ENCODE peak calls at places on chromosomes 2 and 18, in seven cellular contexts. Y, Q, H, Z, M, X and T are unnamed samples. For H3K4me1, the result is how much of the 10 kb centered on the place peaks cover.

GRCh38 chr2:168687314-168687713 is 115.1 kb upstream of the NOSTRIN start:
- DNase-seq in H (no peak), Q (no peak), Y (no peak), X (no peak), M (peak), Z (no peak), T (peak)

GRCh38 chr2:29053223-29053622 is 21.1 kb downstream of the PCARE start:
- DNase-seq in Z (no peak), Y (no peak), X (no peak), H (peak), M (no peak), Q (no peak), T (no peak)

GRCh38 chr2:37720533-37721218 is 49.2 kb upstream of the CDC42EP3 start:
- DNase-seq in Y (no peak), Z (no peak), Q (no peak), M (no peak), X (no peak), H (no peak), T (no peak)

GRCh38 chr2:173884403-173884802 is 80.8 kb downstream of the SP3 start:
- DNase-seq in M (peak), H (peak), Y (no peak), Q (no peak), Z (peak), X (no peak), T (peak)

GRCh38 chr2:99201959-99202678 is 21.1 kb downstream of the MRPL30 start:
- DNase-seq in X (no peak), Y (no peak), M (no peak), H (no peak), Z (no peak), Q (no peak), T (no peak)

GRCh38 chr2:3432067-3432466 is 52.6 kb downstream of the TRAPPC12 start:
- DNase-seq in X (no peak), Z (no peak), H (no peak), Y (no peak), Q (no peak), M (no peak), T (no peak)

GRCh38 chr2:53987336-53987921 is 16.6 kb upstream of the PSME4 start:
- DNase-seq in Y (no peak), Q (no peak), Z (no peak), H (peak), X (no peak), M (no peak), T (no peak)

GRCh38 chr2:8089596-8089995 is 592.3 kb upstream of the ID2 start:
- DNase-seq in H (no peak), X (no peak), M (no peak), Z (no peak), Y (no peak), Q (no peak), T (no peak)

GRCh38 chr2:10382313-10383061 is 65.6 kb downstream of the ODC1 start:
- DNase-seq in Q (no peak), H (no peak), M (peak), X (no peak), Z (peak), Y (no peak), T (peak)

GRCh38 chr2:225889452-225889851 is 489.9 kb downstream of the NYAP2 start:
- DNase-seq in X (no peak), Q (no peak), Y (no peak), H (peak), Z (no peak), M (peak), T (peak)

GRCh38 chr18:944440-944839 is 39.8 kb downstream of the ADCYAP1 start:
- DNase-seq in Z (no peak), Q (no peak), Y (no peak), M (no peak), X (no peak), H (peak), T (no peak)

GRCh38 chr2:240557808-240558207 is at the start of gene ANKMY1:
- DNase-seq in M (no peak), Q (peak), Y (peak), Z (peak), H (no peak), X (no peak), T (peak)

GRCh38 chr2:68684197-68684596 is 40.8 kb downstream of the PROKR1 start:
- DNase-seq in Q (no peak), H (no peak), Z (no peak), Y (no peak), X (no peak), M (no peak), T (no peak)

GRCh38 chr18:47944972-47945843 is 14.7 kb upstream of the SMAD2 start:
- DNase-seq in Q (no peak), Z (no peak), M (no peak), Y (no peak), X (no peak), H (peak), T (no peak)

GRCh38 chr2:6999161-6999877 is 82.1 kb downstream of the RNF144A start:
- DNase-seq in M (no peak), Q (no peak), Z (no peak), Y (no peak), X (no peak), H (no peak), T (no peak)

GRCh38 chr2:121489944-121490585 is 40.6 kb upstream of the RNU4ATAC start:
- DNase-seq in Y (no peak), M (no peak), Q (no peak), Z (no peak), H (no peak), X (no peak), T (no peak)

GRCh38 chr2:217204358-217204757 is 344.5 kb upstream of the TNP1 start:
- DNase-seq in Y (no peak), X (no peak), Z (no peak), M (no peak), H (no peak), Q (no peak), T (no peak)

GRCh38 chr18:78736015-78736690 is 243.5 kb upstream of the SALL3 start:
- DNase-seq in M (no peak), Q (no peak), X (no peak), Y (peak), H (no peak), Z (peak), T (no peak)

GRCh38 chr18:56986829-56987228 is 160.1 kb upstream of the BOD1L2 start:
- DNase-seq in Z (no peak), Q (no peak), X (no peak), M (no peak), H (no peak), Y (no peak), T (no peak)

GRCh38 chr18:6627621-6628020 is 101.9 kb upstream of the ARHGAP28 start:
- DNase-seq in X (no peak), H (no peak), Q (no peak), Y (no peak), Z (no peak), M (no peak), T (no peak)

GRCh38 chr18:57446322-57446721 is 11.1 kb downstream of the ONECUT2 start:
- DNase-seq in Q (no peak), Y (no peak), Z (no peak), M (no peak), X (no peak), H (peak), T (no peak)

GRCh38 chr2:74876081-74876886 is 42.4 kb downstream of the HK2 start:
- DNase-seq in M (peak), X (no peak), Y (no peak), H (peak), Z (no peak), Q (no peak), T (peak)

GRCh38 chr2:101998556-101999121 is 6.9 kb downstream of the IL1R2 start:
- DNase-seq in Z (no peak), H (no peak), M (no peak), Q (no peak), X (no peak), Y (no peak), T (no peak)

GRCh38 chr2:33111002-33111446 is 164.3 kb downstream of the LTBP1 start:
- DNase-seq in X (no peak), Q (no peak), Z (no peak), M (no peak), H (no peak), Y (no peak), T (no peak)

GRCh38 chr2:101805146-101806088 is 107.9 kb downstream of the MAP4K4 start:
- DNase-seq in Z (no peak), Y (no peak), H (peak), Q (no peak), M (no peak), X (no peak), T (no peak)

GRCh38 chr2:112604952-112605351 is 20.5 kb downstream of the CHCHD5 start:
- DNase-seq in H (no peak), Z (no peak), Q (no peak), X (no peak), M (no peak), Y (no peak), T (no peak)

GRCh38 chr2:112606567-112606966 is 22.2 kb downstream of the CHCHD5 start:
- DNase-seq in H (no peak), X (no peak), M (no peak), Z (peak), Q (peak), Y (no peak), T (no peak)

GRCh38 chr2:112605926-112606325 is 21.5 kb downstream of the CHCHD5 start:
- DNase-seq in Z (peak), H (no peak), M (no peak), Y (no peak), X (no peak), Q (no peak), T (no peak)

GRCh38 chr2:112603731-112604130 is 19.3 kb downstream of the CHCHD5 start:
- DNase-seq in M (no peak), Y (peak), H (no peak), Q (no peak), Z (no peak), X (no peak), T (no peak)

DNA sequence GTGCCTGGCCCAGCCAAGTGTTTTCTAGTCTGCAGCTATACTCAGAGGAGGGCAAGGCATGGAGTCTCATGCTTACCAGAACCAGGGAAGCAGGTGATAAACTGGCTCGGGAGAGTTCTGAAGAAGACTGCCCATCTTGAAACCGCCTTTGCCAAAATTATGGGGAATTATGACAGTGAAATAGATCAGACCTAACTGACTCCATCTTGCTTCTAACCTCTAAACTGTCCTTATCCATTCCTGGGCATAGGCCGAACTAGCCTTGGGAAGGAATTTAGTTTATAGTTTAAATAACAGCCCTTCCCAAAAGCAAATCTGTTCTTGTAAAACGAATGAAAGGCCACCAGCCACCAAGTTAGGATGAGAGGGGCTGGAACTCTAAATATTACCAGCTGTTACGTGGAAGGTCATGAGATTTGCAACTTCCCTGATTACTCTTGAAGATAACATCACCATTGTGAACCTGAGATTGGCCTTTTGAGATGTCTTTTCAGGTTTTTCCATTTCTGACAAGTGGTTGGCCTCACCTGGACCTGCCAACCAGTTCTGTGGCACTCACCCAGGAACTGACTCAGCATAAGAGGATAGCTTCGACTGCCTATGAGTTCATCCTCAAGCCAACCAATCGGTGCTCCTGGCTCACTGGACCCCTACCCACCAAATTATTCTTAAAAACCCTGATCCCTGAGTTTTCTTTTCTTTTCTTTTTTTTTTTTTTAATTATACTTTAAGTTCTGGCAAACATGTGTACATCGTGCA is 23.4 kb downstream of the CHCHD5 start:
- DNase-seq in H (no peak), Z (peak), M (no peak), Y (no peak), X (no peak), Q (no peak), T (no peak)
- H3K27ac ChIP-seq in H (peak), Z (no peak), M (no peak), Y (no peak), X (no peak), Q (no peak), T (no peak)

DNA sequence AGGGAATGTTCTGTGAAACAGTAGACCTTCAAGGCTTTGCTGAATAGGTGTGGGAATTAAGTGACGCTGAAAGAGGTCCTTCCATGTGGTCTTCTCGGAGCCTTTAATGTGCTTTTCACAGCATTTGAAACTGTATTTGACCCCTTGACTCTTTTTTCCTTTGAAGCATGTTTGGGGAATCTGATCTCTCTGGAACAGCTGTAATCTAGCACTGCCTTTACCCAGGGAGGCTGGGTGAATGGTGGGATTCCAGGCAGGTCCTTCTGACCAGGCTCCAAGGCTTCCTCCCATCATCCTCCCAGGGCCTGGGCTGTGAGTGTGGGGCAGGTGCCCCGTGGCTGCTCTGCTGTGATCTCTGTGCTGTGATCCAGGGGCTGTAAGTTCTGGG is 4.2 kb downstream of the ZAP70 start:
- DNase-seq in Y (no peak), Z (no peak), Q (no peak), H (no peak), M (no peak), X (no peak), T (no peak)
- H3K4me1 ChIP-seq in Y (under half), Z (half or more), Q (under half), H (under half), M (under half), X (under half), T (half or more)

GRCh38 chr2:231286964-231287363 is 88.5 kb downstream of the ARMC9 start:
- DNase-seq in Z (no peak), X (no peak), Y (no peak), H (no peak), Q (no peak), M (no peak), T (no peak)

GRCh38 chr2:231288535-231289078 is 90.2 kb downstream of the ARMC9 start:
- DNase-seq in Y (no peak), Q (peak), X (no peak), H (no peak), Z (no peak), M (no peak), T (no peak)

GRCh38 chr2:231292472-231293134 is 94.2 kb downstream of the ARMC9 start:
- DNase-seq in Q (no peak), Y (no peak), X (no peak), Z (no peak), H (no peak), M (no peak), T (no peak)

GRCh38 chr2:231293163-231293562 is 94.7 kb downstream of the ARMC9 start:
- DNase-seq in X (no peak), Z (no peak), H (no peak), M (no peak), Q (no peak), Y (no peak), T (no peak)

DNA sequence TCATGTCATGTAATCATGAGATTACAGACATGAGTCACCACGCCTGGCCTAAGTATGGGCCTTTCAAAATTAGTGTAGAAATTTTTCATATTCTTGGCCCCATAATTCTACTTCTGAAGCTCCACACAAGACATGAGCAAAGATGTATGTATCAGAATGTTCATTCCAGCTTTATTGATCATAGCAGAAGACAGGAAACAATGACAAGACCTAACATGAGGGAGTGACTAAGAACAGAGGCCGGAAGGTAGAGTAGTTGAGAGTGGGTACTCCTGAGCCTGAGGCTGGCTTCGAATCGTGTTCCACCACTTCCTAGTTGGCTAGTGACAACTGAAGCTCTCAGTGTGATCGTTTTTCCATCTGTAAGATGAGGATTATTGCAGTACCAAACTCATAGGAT is 89.3 kb downstream of the ARMC9 start:
- DNase-seq in M (no peak), H (no peak), Q (no peak), X (no peak), Y (no peak), Z (no peak), T (no peak)
- H3K27ac ChIP-seq in M (no peak), H (no peak), Q (peak), X (no peak), Y (no peak), Z (no peak), T (no peak)

GRCh38 chr2:26724004-26724750 is 31.7 kb downstream of the KCNK3 start:
- DNase-seq in Y (no peak), H (peak), M (peak), Z (no peak), Q (no peak), X (peak), T (no peak)

GRCh38 chr2:26723475-26723874 is 31.0 kb downstream of the KCNK3 start:
- DNase-seq in Y (no peak), Q (no peak), M (no peak), Z (no peak), H (no peak), X (no peak), T (no peak)

GRCh38 chr2:26726229-26726628 is 33.7 kb downstream of the KCNK3 start:
- DNase-seq in X (no peak), H (no peak), Q (no peak), M (no peak), Z (no peak), Y (no peak), T (no peak)

GRCh38 chr2:26724784-26725515 is 32.4 kb downstream of the KCNK3 start:
- DNase-seq in M (no peak), Q (no peak), Z (no peak), X (no peak), Y (no peak), H (no peak), T (no peak)

DNA sequence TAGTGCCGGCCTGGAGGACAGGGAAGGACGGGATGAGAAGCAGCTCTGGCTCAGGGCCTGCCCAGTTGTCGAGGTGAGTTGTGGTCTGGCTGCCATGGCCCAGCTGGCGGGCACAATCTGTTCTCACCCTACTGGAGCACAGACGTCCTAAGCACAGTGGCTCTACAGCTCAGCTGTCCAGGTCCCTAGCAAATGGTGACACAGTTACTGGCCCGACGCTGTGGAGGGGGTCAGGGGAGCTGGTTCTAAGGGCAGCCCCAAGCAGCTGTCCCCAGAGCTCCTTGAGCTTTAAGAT is 32.9 kb downstream of the KCNK3 start:
- DNase-seq in X (no peak), Y (no peak), M (no peak), Q (no peak), H (no peak), Z (no peak), T (no peak)
- H3K4me1 ChIP-seq in X (under half), Y (under half), M (under half), Q (under half), H (half or more), Z (half or more), T (under half)

GRCh38 chr2:26454561-26455001 is 23.3 kb downstream of the OTOF start:
- DNase-seq in M (no peak), H (no peak), Q (no peak), Y (no peak), X (no peak), Z (peak), T (no peak)
- H3K27ac ChIP-seq in M (no peak), H (no peak), Q (no peak), Y (no peak), X (no peak), Z (no peak), T (no peak)